ENCODE peak calls at places on chromosomes 5 and 9, in seven cellular contexts. F is stimulated activated CD4-positive, alpha-beta T cell treated with anti-CD3 and anti-CD28 coated beads, Interleukin-15, amount 100 ng/mL, for 1 hour; A is SHP77; Q is HAP-1; T is activated B cell treated with CpG ODN at 0.5 μM for 24 hours; C is NCI-H748 treated with DMSO at 0.1 percent for 48 hours; E is GF-D8. M is an unnamed sample.

GRCh38 chr5:154078305-154078704 is 39.5 kb downstream of the MFAP3 start:
- DNase-seq in F (no peak), A (no peak), Q (peak), T (no peak), C (peak), E (peak), M (no peak)

GRCh38 chr9:98514841-98515240 is 193.9 kb downstream of the GABBR2 start:
- DNase-seq in F (no peak), A (no peak), Q (no peak), T (no peak), C (no peak), E (no peak), M (no peak)

GRCh38 chr5:143229896-143230675 is 173.4 kb downstream of the NR3C1 start:
- DNase-seq in F (no peak), A (peak), Q (no peak), T (no peak), C (no peak), E (no peak), M (no peak)

GRCh38 chr9:91245432-91246313 is 116.0 kb downstream of the AUH start:
- DNase-seq in F (no peak), A (no peak), Q (no peak), T (no peak), C (no peak), E (no peak), M (no peak)

GRCh38 chr5:159286420-159287035 is 23.4 kb downstream of the UBLCP1 start:
- DNase-seq in F (no peak), A (no peak), Q (peak), T (no peak), C (peak), E (no peak), M (no peak)

GRCh38 chr9:12604154-12604825 is 88.9 kb upstream of the TYRP1 start:
- DNase-seq in F (no peak), A (no peak), Q (peak), T (no peak), C (no peak), E (no peak), M (no peak)

GRCh38 chr5:983238-983524 is 25.4 kb upstream of the NKD2 start:
- DNase-seq in F (no peak), A (no peak), Q (no peak), T (no peak), C (no peak), E (no peak), M (no peak)

GRCh38 chr5:159805021-159805420 is 111.3 kb upstream of the ADRA1B start:
- DNase-seq in F (no peak), A (no peak), Q (no peak), T (no peak), C (no peak), E (peak), M (no peak)

GRCh38 chr5:154534457-154535050 is 56.5 kb upstream of the HAND1 start:
- DNase-seq in F (no peak), A (no peak), Q (no peak), T (no peak), C (no peak), E (no peak), M (peak)

GRCh38 chr5:61159841-61160240 is 2.4 kb downstream of the SMIM15 start:
- DNase-seq in F (no peak), A (no peak), Q (no peak), T (no peak), C (no peak), E (peak), M (no peak)

GRCh38 chr9:134454386-134454978 is 128.2 kb downstream of the RXRA start:
- DNase-seq in F (no peak), A (no peak), Q (no peak), T (no peak), C (no peak), E (no peak), M (no peak)

M was measured in vagina.